ENCODE peak calls at places on chromosomes 2 and 18, in eight cellular contexts. T is stimulated activated CD8-positive, alpha-beta memory T cell treated with anti-CD3 and anti-CD28 coated beads, Interleukin-4, amount 100 ng/mL, for 1 hour; E is T follicular helper cell; G is fibroblast of gingiva; R is MV-4-11; U is iris pigment epithelial cell; M is stimulated activated naive B cell treated with anti-CD40 and anti-IgM and Interleukin-4, amounts not matched to agents 10 μg/mL and 1 μg/mL and 100 μg/mL, for 72 hours; X is DMS153. S is an unnamed sample.

GRCh38 chr2:150320623-150321022 is 166.8 kb downstream of the RND3 start:
- DNase-seq in M (no peak), X (no peak), T (no peak), E (no peak), G (no peak), U (no peak), R (no peak), S (no peak)

GRCh38 chr2:181516992-181517391 is 59.8 kb downstream of the ITGA4 start:
- DNase-seq in M (no peak), X (no peak), E (no peak), T (no peak), G (no peak), U (no peak), R (no peak), S (no peak)

GRCh38 chr18:57792741-57793629 is 10.1 kb downstream of the ATP8B1 start:
- DNase-seq in G (no peak), U (no peak), M (no peak), E (no peak), T (no peak), X (no peak), R (no peak), S (no peak)

GRCh38 chr2:178199334-178199733 is 5.0 kb downstream of the OSBPL6 start:
- DNase-seq in M (no peak), E (no peak), X (no peak), R (no peak), U (no peak), G (no peak), T (no peak), S (no peak)

GRCh38 chr2:223012291-223012690 is 39.7 kb upstream of the KCNE4 start:
- DNase-seq in G (no peak), M (no peak), R (no peak), E (no peak), U (no peak), X (no peak), T (no peak), S (no peak)

GRCh38 chr18:8559612-8560011 is 49.6 kb upstream of the RAB12 start:
- DNase-seq in R (no peak), M (no peak), X (no peak), G (no peak), U (peak; percentile 15), T (no peak), E (no peak), S (no peak)

GRCh38 chr2:137658433-137658832 is 305.8 kb upstream of the HNMT start:
- DNase-seq in R (no peak), M (no peak), E (no peak), U (no peak), T (no peak), G (no peak), X (no peak), S (no peak)

GRCh38 chr2:74441111-74441689 is 537 bp downstream of the RTKN start:
- DNase-seq in T (no peak), R (no peak), E (no peak), X (no peak), M (peak; percentile 40), G (no peak), U (no peak), S (no peak)

GRCh38 chr2:18047896-18048657 is 169.6 kb downstream of the KCNS3 start:
- DNase-seq in U (peak; percentile 70), T (no peak), G (peak; percentile 14), R (peak; percentile 15), M (no peak), E (no peak), X (no peak), S (no peak)

GRCh38 chr2:152464853-152465470 is 130.0 kb downstream of the FMNL2 start:
- DNase-seq in R (no peak), E (no peak), X (no peak), M (no peak), U (no peak), G (no peak), T (no peak), S (no peak)

GRCh38 chr2:44245068-44245861 is 30.0 kb upstream of the SLC3A1 start:
- DNase-seq in R (no peak), T (no peak), M (no peak), U (no peak), X (peak; percentile 38), E (no peak), G (no peak), S (no peak)

GRCh38 chr2:26469092-26469710 is 8.7 kb downstream of the OTOF start:
- DNase-seq in G (peak; percentile 34), T (peak; percentile 4), M (peak; percentile 16), R (peak; percentile 76), U (peak; percentile 73), X (peak; percentile 3), E (peak; percentile 4), S (peak; percentile 95)

GRCh38 chr2:120563616-120564015 is 172.1 kb upstream of the GLI2 start:
- DNase-seq in U (no peak), R (no peak), M (no peak), X (no peak), G (no peak), E (no peak), T (no peak), S (no peak)

GRCh38 chr2:195316485-195316884 is 340.5 kb upstream of the SLC39A10 start:
- DNase-seq in T (no peak), M (no peak), E (no peak), G (no peak), R (peak; percentile 38), U (peak; percentile 12), X (no peak), S (no peak)

GRCh38 chr2:158045362-158045761 is 56.3 kb upstream of the UPP2 start:
- DNase-seq in G (no peak), E (no peak), R (peak; percentile 4), M (no peak), T (no peak), U (no peak), X (no peak), S (no peak)

S was measured in KG1.